ENCODE peak calls at places on chromosomes 16 and 17, in ten cellular contexts. R, H, E, L, F, C, P, B, A and Z are unnamed samples.

GRCh38 chr17:68016838-68017237 is 18.7 kb upstream of the KPNA2 start:
- DNase-seq in E (no peak), C (no peak), L (no peak), A (no peak), P (no peak), R (no peak), B (no peak), H (no peak), F (no peak), Z (no peak)

GRCh38 chr17:65228734-65229390 is 91.7 kb downstream of the RGS9 start:
- DNase-seq in A (peak; percentile 17), E (no peak), L (peak; percentile 6), R (no peak), C (no peak), H (no peak), B (peak; percentile 24), F (peak; percentile 46), P (peak; percentile 46), Z (no peak)

GRCh38 chr17:39719966-39720365 is 10.4 kb downstream of the MIEN1 start:
- DNase-seq in C (no peak), R (no peak), A (no peak), P (no peak), L (no peak), B (no peak), H (no peak), E (no peak), F (no peak), Z (no peak)

GRCh38 chr17:80883831-80884735 is 107.6 kb upstream of the CHMP6 start:
- DNase-seq in E (no peak), P (no peak), L (no peak), F (no peak), R (no peak), C (no peak), B (no peak), A (no peak), H (no peak), Z (no peak)

GRCh38 chr16:66521951-66522771 is 27.8 kb downstream of the TK2 start:
- DNase-seq in P (peak; percentile 93), R (no peak), B (peak; percentile 97), H (no peak), C (peak; percentile 98), L (peak; percentile 77), A (peak; percentile 8), E (peak; percentile 91), F (peak; percentile 67), Z (peak; percentile 82)

GRCh38 chr17:83180996-83181481 is 101.6 kb downstream of the METRNL start:
- DNase-seq in L (no peak), F (no peak), R (no peak), H (no peak), E (no peak), B (no peak), C (no peak), P (no peak), A (peak; percentile 32), Z (no peak)

GRCh38 chr16:1771864-1772361 is 570 bp upstream of the NME3 start:
- DNase-seq in H (peak; percentile 42), R (no peak), C (no peak), A (peak; percentile 52), F (no peak), E (no peak), L (no peak), B (no peak), P (no peak), Z (no peak)

GRCh38 chr17:21532763-21533385 is 156.7 kb downstream of the KCNJ12 start:
- DNase-seq in L (no peak), F (no peak), E (no peak), R (no peak), A (no peak), B (no peak), C (no peak), H (no peak), P (no peak), Z (no peak)

GRCh38 chr17:14318906-14319205 is 18.0 kb downstream of the HS3ST3B1 start:
- DNase-seq in C (no peak), A (no peak), B (no peak), R (no peak), P (no peak), L (no peak), E (no peak), F (no peak), H (no peak), Z (no peak)

GRCh38 chr17:55765472-55765871 is 14.6 kb downstream of the PCTP start:
- DNase-seq in E (no peak), C (no peak), F (no peak), P (no peak), B (no peak), L (no peak), R (no peak), A (no peak), H (no peak), Z (no peak)

GRCh38 chr17:7014995-7015586 is 2.7 kb downstream of the RNASEK start:
- DNase-seq in B (peak; percentile 78), H (peak; percentile 47), A (peak; percentile 77), E (peak; percentile 70), C (peak; percentile 67), F (peak; percentile 48), P (peak; percentile 72), L (peak; percentile 53), R (no peak), Z (peak; percentile 62)

GRCh38 chr16:50628156-50628802 is 52.8 kb downstream of the SNX20 start:
- DNase-seq in L (no peak), R (no peak), C (no peak), P (no peak), H (no peak), A (no peak), B (no peak), E (no peak), F (no peak), Z (no peak)

GRCh38 chr16:69340095-69340644 is 598 bp downstream of the NIP7 start:
- DNase-seq in P (peak; percentile 16), F (no peak), A (peak; percentile 38), L (no peak), E (no peak), C (no peak), H (no peak), B (no peak), R (no peak), Z (no peak)

GRCh38 chr16:339680-340079 is 12.8 kb downstream of the AXIN1 start:
- DNase-seq in L (no peak), H (no peak), A (no peak), C (no peak), R (no peak), E (no peak), B (no peak), P (no peak), F (no peak), Z (no peak)

GRCh38 chr17:72069744-72070143 is 51.1 kb upstream of the SOX9 start:
- DNase-seq in L (no peak), F (no peak), R (no peak), C (no peak), H (no peak), E (no peak), P (no peak), B (no peak), A (no peak), Z (no peak)

GRCh38 chr16:52561910-52562741 is 15.2 kb upstream of the TOX3 start:
- DNase-seq in H (no peak), L (no peak), E (no peak), R (peak; percentile 75), C (no peak), P (no peak), F (no peak), B (no peak), A (peak; percentile 97), Z (no peak)

GRCh38 chr17:64505320-64506200 is 529 bp downstream of the DDX5 start:
- DNase-seq in A (peak; percentile 88), L (peak; percentile 84), E (peak; percentile 73), R (peak; percentile 19), F (peak; percentile 82), P (peak; percentile 78), H (peak; percentile 75), C (peak; percentile 72), B (peak; percentile 90), Z (no peak)